ENCODE peak calls at places on chromosomes 2 and 18, in eight cellular contexts. One of them, this sample, is unnamed.

GRCh38 chr2:43745457-43745856 is 28.4 kb upstream of the DYNC2LI1 start:
- DNase-seq in T-cell: no peak
- DNase-seq in Calu3: no peak
- DNase-seq in heart left ventricle: no peak
- DNase-seq in astrocyte of the spinal cord: peak; percentile 67
- DNase-seq in DMS153: no peak
- DNase-seq in A172: peak; percentile 31
- DNase-seq in neural crest cell: no peak
- DNase-seq in this sample: no peak

GRCh38 chr2:183898641-183899040 is 699.7 kb upstream of the ZNF804A start:
- DNase-seq in neural crest cell: no peak
- DNase-seq in heart left ventricle: no peak
- DNase-seq in astrocyte of the spinal cord: peak; percentile 29
- DNase-seq in Calu3: no peak
- DNase-seq in A172: peak; percentile 12
- DNase-seq in T-cell: no peak
- DNase-seq in DMS153: no peak
- DNase-seq in this sample: no peak

GRCh38 chr2:120765911-120766757 is 30.5 kb downstream of the GLI2 start:
- DNase-seq in T-cell: no peak
- DNase-seq in neural crest cell: no peak
- DNase-seq in Calu3: no peak
- DNase-seq in DMS153: no peak
- DNase-seq in heart left ventricle: peak; percentile 91
- DNase-seq in astrocyte of the spinal cord: peak; percentile 84
- DNase-seq in A172: peak; percentile 85
- DNase-seq in this sample: no peak

GRCh38 chr18:48649231-48649630 is 110.4 kb downstream of the CTIF start:
- DNase-seq in neural crest cell: no peak
- DNase-seq in A172: no peak
- DNase-seq in DMS153: peak; percentile 33
- DNase-seq in heart left ventricle: no peak
- DNase-seq in T-cell: no peak
- DNase-seq in astrocyte of the spinal cord: no peak
- DNase-seq in Calu3: no peak
- DNase-seq in this sample: no peak

GRCh38 chr18:11986061-11986460 is 4.8 kb downstream of the IMPA2 start:
- DNase-seq in A172: no peak
- DNase-seq in T-cell: no peak
- DNase-seq in DMS153: no peak
- DNase-seq in astrocyte of the spinal cord: no peak
- DNase-seq in Calu3: no peak
- DNase-seq in neural crest cell: no peak
- DNase-seq in heart left ventricle: no peak
- DNase-seq in this sample: no peak

GRCh38 chr2:157106950-157107349 is 150.6 kb upstream of the GALNT5 start:
- DNase-seq in heart left ventricle: no peak
- DNase-seq in neural crest cell: no peak
- DNase-seq in astrocyte of the spinal cord: peak; percentile 35
- DNase-seq in DMS153: no peak
- DNase-seq in Calu3: no peak
- DNase-seq in T-cell: no peak
- DNase-seq in A172: no peak
- DNase-seq in this sample: no peak

GRCh38 chr2:7053650-7054262 is 136.5 kb downstream of the RNF144A start:
- DNase-seq in astrocyte of the spinal cord: no peak
- DNase-seq in neural crest cell: no peak
- DNase-seq in heart left ventricle: no peak
- DNase-seq in DMS153: peak; percentile 90
- DNase-seq in Calu3: no peak
- DNase-seq in T-cell: no peak
- DNase-seq in A172: no peak
- DNase-seq in this sample: no peak

GRCh38 chr2:102423368-102423767 is 408 bp downstream of the IL18RAP start:
- DNase-seq in astrocyte of the spinal cord: no peak
- DNase-seq in A172: no peak
- DNase-seq in neural crest cell: no peak
- DNase-seq in heart left ventricle: no peak
- DNase-seq in Calu3: no peak
- DNase-seq in DMS153: no peak
- DNase-seq in T-cell: no peak
- DNase-seq in this sample: no peak

GRCh38 chr2:119372778-119373568 is 6.2 kb downstream of the DBI start:
- DNase-seq in neural crest cell: no peak
- DNase-seq in DMS153: no peak
- DNase-seq in A172: no peak
- DNase-seq in astrocyte of the spinal cord: no peak
- DNase-seq in T-cell: no peak
- DNase-seq in heart left ventricle: no peak
- DNase-seq in Calu3: no peak
- DNase-seq in this sample: no peak

GRCh38 chr2:98569197-98569793 is 39.0 kb downstream of the COA5 start:
- DNase-seq in heart left ventricle: no peak
- DNase-seq in T-cell: peak; percentile 64
- DNase-seq in A172: peak; percentile 16
- DNase-seq in neural crest cell: peak; percentile 60
- DNase-seq in astrocyte of the spinal cord: no peak
- DNase-seq in DMS153: no peak
- DNase-seq in Calu3: peak; percentile 55
- DNase-seq in this sample: peak; percentile 75

GRCh38 chr18:43159091-43159490 is 43.6 kb upstream of the RIT2 start:
- DNase-seq in Calu3: no peak
- DNase-seq in T-cell: no peak
- DNase-seq in neural crest cell: no peak
- DNase-seq in heart left ventricle: no peak
- DNase-seq in DMS153: no peak
- DNase-seq in astrocyte of the spinal cord: peak; percentile 54
- DNase-seq in A172: no peak
- DNase-seq in this sample: no peak

GRCh38 chr18:79043288-79043687 is 25.9 kb upstream of the ATP9B start:
- DNase-seq in astrocyte of the spinal cord: no peak
- DNase-seq in neural crest cell: no peak
- DNase-seq in heart left ventricle: no peak
- DNase-seq in T-cell: no peak
- DNase-seq in Calu3: no peak
- DNase-seq in DMS153: no peak
- DNase-seq in A172: no peak
- DNase-seq in this sample: no peak

GRCh38 chr18:7532942-7533341 is 34.2 kb upstream of the PTPRM start:
- DNase-seq in T-cell: no peak
- DNase-seq in Calu3: no peak
- DNase-seq in DMS153: no peak
- DNase-seq in A172: no peak
- DNase-seq in astrocyte of the spinal cord: no peak
- DNase-seq in heart left ventricle: no peak
- DNase-seq in neural crest cell: no peak
- DNase-seq in this sample: no peak

GRCh38 chr2:208150956-208151355 is 5.0 kb upstream of the CRYGB start:
- DNase-seq in A172: no peak
- DNase-seq in T-cell: no peak
- DNase-seq in astrocyte of the spinal cord: no peak
- DNase-seq in DMS153: no peak
- DNase-seq in neural crest cell: no peak
- DNase-seq in Calu3: no peak
- DNase-seq in heart left ventricle: no peak
- DNase-seq in this sample: no peak

GRCh38 chr2:172970660-172971059 is 105.0 kb upstream of the MAP3K20 start:
- DNase-seq in T-cell: peak; percentile 30
- DNase-seq in astrocyte of the spinal cord: no peak
- DNase-seq in DMS153: no peak
- DNase-seq in A172: no peak
- DNase-seq in neural crest cell: no peak
- DNase-seq in heart left ventricle: no peak
- DNase-seq in Calu3: no peak
- DNase-seq in this sample: peak; percentile 48

GRCh38 chr18:49926076-49926745 is 112.9 kb upstream of the ACAA2 start:
- DNase-seq in heart left ventricle: no peak
- DNase-seq in neural crest cell: no peak
- DNase-seq in DMS153: no peak
- DNase-seq in A172: no peak
- DNase-seq in astrocyte of the spinal cord: no peak
- DNase-seq in T-cell: no peak
- DNase-seq in Calu3: no peak
- DNase-seq in this sample: no peak

GRCh38 chr2:234289789-234290188 is 207.1 kb downstream of the ARL4C start:
- DNase-seq in astrocyte of the spinal cord: peak; percentile 89
- DNase-seq in Calu3: no peak
- DNase-seq in T-cell: no peak
- DNase-seq in heart left ventricle: peak; percentile 62
- DNase-seq in A172: peak; percentile 76
- DNase-seq in neural crest cell: no peak
- DNase-seq in DMS153: no peak
- DNase-seq in this sample: peak; percentile 26

GRCh38 chr2:37582911-37583310 is 88.5 kb downstream of the CDC42EP3 start:
- DNase-seq in DMS153: no peak
- DNase-seq in Calu3: no peak
- DNase-seq in heart left ventricle: no peak
- DNase-seq in A172: no peak
- DNase-seq in neural crest cell: no peak
- DNase-seq in astrocyte of the spinal cord: no peak
- DNase-seq in T-cell: no peak
- DNase-seq in this sample: no peak

GRCh38 chr2:130169896-130170295 is 11.5 kb downstream of the SMPD4 start:
- DNase-seq in A172: no peak
- DNase-seq in astrocyte of the spinal cord: no peak
- DNase-seq in Calu3: no peak
- DNase-seq in T-cell: no peak
- DNase-seq in neural crest cell: no peak
- DNase-seq in DMS153: no peak
- DNase-seq in heart left ventricle: no peak
- DNase-seq in this sample: no peak

GRCh38 chr2:112481528-112482228 is at the start of gene TTL:
- DNase-seq in A172: peak; percentile 48
- DNase-seq in heart left ventricle: peak; percentile 89
- DNase-seq in neural crest cell: peak; percentile 44
- DNase-seq in T-cell: peak; percentile 71
- DNase-seq in Calu3: peak; percentile 75
- DNase-seq in astrocyte of the spinal cord: peak; percentile 55
- DNase-seq in DMS153: peak; percentile 48
- DNase-seq in this sample: peak; percentile 67